ENCODE peak calls at places on chromosomes 13 and 19, in six cellular contexts. S is GM23338, Q is glutamatergic neuron, B is OCI-LY7, H is PC-3, N is hepatic stellate cell. G is an unnamed sample.

GRCh38 chr19:3817761-3818160 is 31.6 kb upstream of the MATK start:
- DNase-seq in S (no peak), Q (no peak), B (no peak), H (no peak), N (no peak), G (peak)

GRCh38 chr19:18251587-18252369 is 22.5 kb downstream of the IQCN start:
- DNase-seq in S (peak), Q (peak), B (peak), H (peak), N (peak), G (peak)

GRCh38 chr19:4524808-4525562 is 6.7 kb upstream of the PLIN4 start:
- DNase-seq in S (peak), Q (peak), B (peak), H (peak), N (peak), G (peak)

GRCh38 chr13:98856983-98857382 is 104.5 kb upstream of the SLC15A1 start:
- DNase-seq in S (no peak), Q (no peak), B (no peak), H (no peak), N (no peak), G (no peak)

GRCh38 chr13:114017028-114017630 is 43.3 kb upstream of the C13orf46 start:
- DNase-seq in S (peak), Q (no peak), B (no peak), H (peak), N (no peak), G (no peak)

GRCh38 chr13:25682221-25682620 is 310.4 kb downstream of the ATP8A2 start:
- DNase-seq in S (no peak), Q (no peak), B (no peak), H (no peak), N (no peak), G (no peak)

GRCh38 chr13:25886438-25887214 is 165.2 kb downstream of the SHISA2 start:
- DNase-seq in S (no peak), Q (no peak), B (no peak), H (peak), N (no peak), G (no peak)

GRCh38 chr19:14979136-14979497 is 547 bp downstream of the SLC1A6 start:
- DNase-seq in S (peak), Q (peak), B (no peak), H (no peak), N (no peak), G (no peak)

GRCh38 chr13:113918580-113918979 is 54.7 kb upstream of the GAS6 start:
- DNase-seq in S (no peak), Q (no peak), B (no peak), H (no peak), N (no peak), G (no peak)

GRCh38 chr13:26213982-26214381 is 8.1 kb downstream of the RNF6 start:
- DNase-seq in S (no peak), Q (no peak), B (no peak), H (no peak), N (no peak), G (no peak)

GRCh38 chr13:99983401-99984133 is 2.0 kb downstream of the ZIC2 start:
- DNase-seq in S (peak), Q (peak), B (no peak), H (no peak), N (no peak), G (no peak)

GRCh38 chr19:46601318-46602224 is at the start of gene CALM3:
- DNase-seq in S (peak), Q (peak), B (peak), H (no peak), N (no peak), G (peak)

GRCh38 chr19:48364564-48365363 is 597 bp downstream of the SYNGR4 start:
- DNase-seq in S (no peak), Q (no peak), B (no peak), H (no peak), N (no peak), G (no peak)

GRCh38 chr13:30551194-30551593 is 66.5 kb upstream of the USPL1 start:
- DNase-seq in S (peak), Q (no peak), B (peak), H (peak), N (peak), G (peak)

GRCh38 chr13:102642475-102642874 is 45.7 kb downstream of the TPP2 start:
- DNase-seq in S (no peak), Q (no peak), B (no peak), H (no peak), N (no peak), G (no peak)

GRCh38 chr19:55406869-55407624 is 541 bp downstream of the UBE2S start:
- DNase-seq in S (no peak), Q (peak), B (peak), H (no peak), N (peak), G (peak)